ENCODE peak calls at places on chromosome 3, in nine cellular contexts. W is mucosa of gallbladder; F is HS-5; T is Jurkat, Clone E6-1; G is HTR-8/SVneo; L is NCI-H1105; N is NCI-H526; B is fibroblast of lung; R is T-helper 9 cell. Z is an unnamed sample.

GRCh38 chr3:61780455-61781239 is 219.3 kb downstream of the PTPRG start:
- DNase-seq in R (no peak), B (no peak), F (no peak), N (peak), G (no peak), L (no peak), T (no peak), W (no peak), Z (no peak)

GRCh38 chr3:117054551-117054950 is 345.0 kb downstream of the TUSC7 start:
- DNase-seq in B (no peak), L (no peak), F (no peak), W (no peak), R (no peak), G (no peak), T (no peak), N (no peak), Z (no peak)

GRCh38 chr3:188154758-188155574 is 1.0 kb downstream of the LPP start:
- DNase-seq in W (no peak), R (no peak), G (no peak), N (no peak), T (no peak), L (no peak), F (no peak), B (peak), Z (no peak)

GRCh38 chr3:40206522-40206921 is 103.0 kb upstream of the EIF1B start:
- DNase-seq in W (no peak), B (no peak), G (no peak), T (no peak), F (no peak), L (no peak), N (no peak), R (no peak), Z (no peak)

GRCh38 chr3:65539620-65540019 is 499.1 kb downstream of the MAGI1 start:
- DNase-seq in B (no peak), T (no peak), R (no peak), G (no peak), L (no peak), W (no peak), F (no peak), N (no peak), Z (no peak)

GRCh38 chr3:86921981-86922680 is 68.8 kb downstream of the VGLL3 start:
- DNase-seq in B (peak), T (no peak), R (no peak), G (no peak), W (no peak), N (no peak), L (no peak), F (no peak), Z (no peak)

GRCh38 chr3:161474691-161475090 is 21.9 kb upstream of the OTOL1 start:
- DNase-seq in N (no peak), T (no peak), W (no peak), G (no peak), B (no peak), L (no peak), R (no peak), F (no peak), Z (no peak)

GRCh38 chr3:59938857-59939256 is 889.0 kb upstream of the CFAP20DC start:
- DNase-seq in R (no peak), F (no peak), G (no peak), T (no peak), W (no peak), L (no peak), N (no peak), B (no peak), Z (no peak)

GRCh38 chr3:117844676-117845075 is 1135.1 kb downstream of the TUSC7 start:
- DNase-seq in B (peak), G (no peak), L (no peak), T (no peak), F (peak), N (no peak), W (no peak), R (no peak), Z (no peak)

GRCh38 chr3:35393916-35394315 is 245.4 kb upstream of the ARPP21 start:
- DNase-seq in B (no peak), R (no peak), N (peak), L (no peak), W (no peak), G (no peak), F (no peak), T (no peak), Z (no peak)

GRCh38 chr3:146145642-146146041 is 15.3 kb downstream of the PLOD2 start:
- DNase-seq in F (no peak), T (no peak), G (no peak), W (no peak), B (no peak), R (no peak), N (no peak), L (no peak), Z (no peak)

GRCh38 chr3:186108106-186108940 is 566 bp downstream of the ETV5 start:
- DNase-seq in G (peak), N (peak), T (peak), W (no peak), B (peak), L (peak), F (no peak), R (no peak), Z (peak)

GRCh38 chr3:98199020-98199419 is 32.5 kb downstream of the OR5H15 start:
- DNase-seq in L (no peak), B (no peak), N (no peak), F (no peak), G (no peak), W (no peak), R (no peak), T (no peak), Z (no peak)

GRCh38 chr3:32626650-32627049 is 56.0 kb upstream of the DYNC1LI1 start:
- DNase-seq in N (no peak), G (no peak), R (no peak), F (no peak), T (peak), B (no peak), W (no peak), L (no peak), Z (peak)

GRCh38 chr3:161069441-161070251 is 35.5 kb downstream of the B3GALNT1 start:
- DNase-seq in L (no peak), N (no peak), B (peak), F (peak), G (peak), T (peak), W (no peak), R (no peak), Z (peak)

GRCh38 chr3:107604057-107604802 is 81.5 kb downstream of the BBX start:
- DNase-seq in G (no peak), W (no peak), L (no peak), B (peak), N (no peak), T (no peak), F (no peak), R (no peak), Z (no peak)

GRCh38 chr3:177089901-177090300 is 107.4 kb downstream of the TBL1XR1 start:
- DNase-seq in R (no peak), T (no peak), L (no peak), F (no peak), N (no peak), B (no peak), G (no peak), W (no peak), Z (no peak)

GRCh38 chr3:79521221-79521848 is 246.5 kb downstream of the ROBO1 start:
- DNase-seq in B (peak), T (peak), N (peak), F (peak), W (no peak), G (peak), L (peak), R (no peak), Z (peak)

GRCh38 chr3:17678116-17678741 is 64.2 kb downstream of the TBC1D5 start:
- DNase-seq in N (no peak), R (no peak), B (peak), G (no peak), W (no peak), T (no peak), L (no peak), F (peak), Z (no peak)

GRCh38 chr3:29071077-29071634 is 209.7 kb upstream of the RBMS3 start:
- DNase-seq in R (no peak), W (no peak), N (no peak), B (no peak), F (no peak), L (no peak), T (no peak), G (no peak), Z (no peak)

GRCh38 chr3:175941352-175941751 is 1082.2 kb downstream of the NAALADL2 start:
- DNase-seq in B (no peak), N (peak), W (no peak), G (no peak), T (peak), F (no peak), R (no peak), L (no peak), Z (no peak)

GRCh38 chr3:130748520-130748919 is 1.9 kb upstream of the PIK3R4 start:
- DNase-seq in N (no peak), G (no peak), F (no peak), B (no peak), L (no peak), R (no peak), T (no peak), W (no peak), Z (no peak)

GRCh38 chr3:56415672-56416071 is 52.6 kb downstream of the ERC2 start:
- DNase-seq in N (no peak), G (no peak), W (no peak), L (no peak), B (no peak), R (no peak), F (no peak), T (no peak), Z (no peak)

GRCh38 chr3:187738400-187739124 is 6.7 kb downstream of the BCL6 start:
- DNase-seq in R (peak), N (peak), F (peak), W (peak), G (peak), L (peak), B (peak), T (peak), Z (peak)

GRCh38 chr3:44476181-44476599 is 1.3 kb downstream of the ZNF445 start:
- DNase-seq in W (no peak), L (no peak), T (peak), N (no peak), F (no peak), B (peak), R (no peak), G (no peak), Z (no peak)

GRCh38 chr3:150933473-150934008 is 28.3 kb upstream of the MINDY4B start:
- DNase-seq in B (no peak), L (no peak), R (no peak), G (no peak), T (no peak), F (no peak), N (no peak), W (no peak), Z (no peak)

Z was measured in T1000.